ENCODE peak calls at places on chromosomes 11 and 22, in six cellular contexts. I is CD8-positive, alpha-beta T cell; A is upper lobe of right lung; R is fibroblast of mammary gland; L is Peyer's patch; D is astrocyte of the cerebellum. V is an unnamed sample.

GRCh38 chr11:114291847-114292680 is 4.1 kb upstream of the NNMT start:
- DNase-seq in R (peak; percentile 84), D (peak; percentile 89), A (no peak), I (no peak), L (no peak), V (no peak)

GRCh38 chr11:80587906-80588305 is 1147.1 kb upstream of the TENM4 start:
- DNase-seq in R (no peak), D (no peak), L (no peak), I (no peak), A (no peak), V (no peak)

GRCh38 chr11:110337570-110338193 is 41.3 kb upstream of the RDX start:
- DNase-seq in R (peak; percentile 12), D (no peak), A (no peak), I (no peak), L (no peak), V (no peak)

GRCh38 chr11:89667001-89667400 is 43.1 kb upstream of the TRIM77 start:
- DNase-seq in I (no peak), R (no peak), L (no peak), A (no peak), D (no peak), V (no peak)

GRCh38 chr11:64164392-64165312 is 1.3 kb downstream of the MACROD1 start:
- DNase-seq in L (no peak), D (no peak), A (peak; percentile 75), R (no peak), I (no peak), V (no peak)

GRCh38 chr11:2980168-2980840 is 11.8 kb downstream of the NAP1L4 start:
- DNase-seq in R (no peak), L (no peak), D (no peak), A (no peak), I (no peak), V (no peak)

GRCh38 chr11:45974806-45975205 is 52.4 kb downstream of the LARGE2 start:
- DNase-seq in L (no peak), I (no peak), D (no peak), A (no peak), R (peak; percentile 82), V (no peak)

GRCh38 chr11:115699733-115700132 is 195.5 kb upstream of the CADM1 start:
- DNase-seq in R (no peak), L (no peak), D (peak; percentile 99), I (no peak), A (no peak), V (no peak)

GRCh38 chr22:31474743-31475142 is 14.9 kb downstream of the EIF4ENIF1 start:
- DNase-seq in R (peak; percentile 65), D (peak; percentile 20), I (no peak), A (no peak), L (no peak), V (no peak)

GRCh38 chr11:35623708-35624168 is 5.5 kb downstream of the FJX1 start:
- DNase-seq in D (peak; percentile 49), L (no peak), I (no peak), A (no peak), R (peak; percentile 90), V (no peak)

GRCh38 chr22:47165338-47165931 is 403.0 kb downstream of the TBC1D22A start:
- DNase-seq in I (no peak), L (peak; percentile 36), D (no peak), A (peak; percentile 56), R (no peak), V (no peak)

GRCh38 chr11:74169736-74170458 is 905 bp downstream of the C2CD3 start:
- DNase-seq in I (no peak), L (no peak), R (no peak), D (no peak), A (no peak), V (no peak)

GRCh38 chr11:122578168-122578825 is 77.2 kb upstream of the UBASH3B start:
- DNase-seq in D (no peak), L (no peak), R (peak; percentile 10), I (no peak), A (no peak), V (no peak)

GRCh38 chr22:27386186-27386585 is 415.4 kb downstream of the MN1 start:
- DNase-seq in L (no peak), A (no peak), I (no peak), D (no peak), R (no peak), V (no peak)

GRCh38 chr11:108592591-108593213 is 866 bp downstream of the EXPH5 start:
- DNase-seq in L (peak; percentile 55), A (peak; percentile 80), R (no peak), D (no peak), I (peak; percentile 8), V (peak; percentile 28)

GRCh38 chr11:69841859-69842698 is 22.9 kb upstream of the FGF3 start:
- DNase-seq in R (peak; percentile 16), I (no peak), L (peak; percentile 57), D (no peak), A (no peak), V (no peak)
- TF ChIP-seq CTCF in R (peak; percentile 42), I (no peak), L (peak; percentile 26), D (peak; percentile 39), A (peak; percentile 35), V (no peak)

DNA sequence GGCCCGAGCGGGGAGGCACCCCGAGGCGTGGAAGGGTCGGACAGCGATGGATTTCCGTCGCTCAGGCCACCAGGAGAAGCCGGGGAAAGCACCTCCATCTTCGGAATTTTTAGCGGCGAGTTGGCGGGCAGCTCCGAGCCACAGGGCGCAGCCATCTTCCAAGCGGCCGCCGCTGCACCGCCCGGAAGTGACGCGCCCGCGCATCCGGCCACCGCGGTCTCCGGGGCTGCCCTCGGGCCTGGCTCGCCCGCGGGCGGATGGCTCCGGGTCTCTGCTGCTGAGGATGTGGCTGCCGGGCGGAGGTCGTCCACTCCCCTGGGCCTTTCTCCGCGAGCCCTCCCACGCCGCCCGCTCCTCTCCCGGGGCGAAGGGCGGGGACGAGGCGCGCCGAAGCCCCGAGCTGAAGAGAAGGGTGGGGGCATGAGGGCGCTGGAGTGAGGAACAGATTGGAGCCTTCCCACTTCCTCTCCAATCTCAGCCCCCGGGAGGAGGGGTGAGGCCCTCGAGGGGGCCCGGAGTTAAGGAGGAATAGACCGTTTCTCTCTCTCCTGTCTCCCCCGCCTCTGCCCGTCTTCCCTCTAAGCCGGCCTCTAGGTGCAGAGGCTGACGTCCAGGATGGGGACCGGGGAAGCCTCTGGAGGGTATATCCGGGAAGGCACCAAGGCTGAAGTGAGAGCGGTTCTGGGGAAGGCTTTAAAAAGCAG is at the start of gene MSANTD2:
- DNase-seq in A (peak; percentile 93), I (peak; percentile 78), D (peak; percentile 53), L (peak; percentile 92), R (peak; percentile 63), V (peak; percentile 85)
- TF ChIP-seq CTCF in A (no peak), I (no peak), D (peak; percentile 1), L (no peak), R (no peak), V (no peak)

GRCh38 chr22:35322893-35323292 is 23.2 kb downstream of the TOM1 start:
- DNase-seq in A (no peak), L (no peak), R (no peak), D (no peak), I (no peak), V (no peak)
- TF ChIP-seq CTCF in A (no peak), L (no peak), R (no peak), D (no peak), I (no peak), V (no peak)

DNA sequence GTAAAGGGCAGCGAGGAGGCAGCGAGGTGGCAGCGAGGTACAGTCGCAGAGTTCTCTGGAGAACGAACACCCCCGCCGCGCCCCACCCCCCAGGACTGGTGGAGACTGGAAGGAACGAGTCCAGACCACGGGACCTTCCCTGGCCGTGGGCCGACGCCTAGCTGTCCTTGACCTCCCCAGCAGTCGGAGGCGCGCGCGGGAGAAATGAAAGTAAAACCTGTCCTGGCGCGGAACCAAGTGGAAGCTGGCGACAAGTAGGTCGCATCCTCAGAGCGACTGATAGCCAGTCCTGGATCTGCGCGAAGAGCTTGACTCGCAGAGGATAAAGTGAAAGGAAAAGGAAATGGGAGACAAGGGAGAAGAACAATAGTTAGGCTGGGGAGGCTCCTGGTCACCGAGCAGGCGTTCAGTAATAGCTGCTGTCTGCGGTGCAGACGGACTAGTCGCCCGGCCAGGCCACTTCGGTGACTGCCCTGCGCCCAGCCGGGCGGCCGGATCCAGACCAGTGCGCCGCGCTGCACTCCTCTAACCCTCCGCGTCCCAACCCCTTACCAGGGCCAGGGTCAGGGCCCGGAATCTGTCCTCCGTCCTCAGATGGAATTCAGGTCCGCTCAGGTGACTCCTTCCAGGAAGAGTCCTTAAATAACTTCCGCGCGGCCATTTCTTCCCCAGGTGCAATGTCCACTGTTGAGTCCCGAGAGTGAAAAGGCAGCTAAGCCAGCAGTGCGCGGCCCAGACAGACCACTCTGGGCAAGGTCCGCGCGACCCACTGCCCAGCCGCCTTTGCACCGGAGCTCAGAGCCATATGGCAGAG is 1.9 kb upstream of the ADM start:
- DNase-seq in D (no peak), R (peak; percentile 67), I (peak; percentile 64), L (peak; percentile 95), A (peak; percentile 96), V (peak; percentile 59)
- TF ChIP-seq CTCF in D (no peak), R (no peak), I (no peak), L (no peak), A (no peak), V (no peak)

DNA sequence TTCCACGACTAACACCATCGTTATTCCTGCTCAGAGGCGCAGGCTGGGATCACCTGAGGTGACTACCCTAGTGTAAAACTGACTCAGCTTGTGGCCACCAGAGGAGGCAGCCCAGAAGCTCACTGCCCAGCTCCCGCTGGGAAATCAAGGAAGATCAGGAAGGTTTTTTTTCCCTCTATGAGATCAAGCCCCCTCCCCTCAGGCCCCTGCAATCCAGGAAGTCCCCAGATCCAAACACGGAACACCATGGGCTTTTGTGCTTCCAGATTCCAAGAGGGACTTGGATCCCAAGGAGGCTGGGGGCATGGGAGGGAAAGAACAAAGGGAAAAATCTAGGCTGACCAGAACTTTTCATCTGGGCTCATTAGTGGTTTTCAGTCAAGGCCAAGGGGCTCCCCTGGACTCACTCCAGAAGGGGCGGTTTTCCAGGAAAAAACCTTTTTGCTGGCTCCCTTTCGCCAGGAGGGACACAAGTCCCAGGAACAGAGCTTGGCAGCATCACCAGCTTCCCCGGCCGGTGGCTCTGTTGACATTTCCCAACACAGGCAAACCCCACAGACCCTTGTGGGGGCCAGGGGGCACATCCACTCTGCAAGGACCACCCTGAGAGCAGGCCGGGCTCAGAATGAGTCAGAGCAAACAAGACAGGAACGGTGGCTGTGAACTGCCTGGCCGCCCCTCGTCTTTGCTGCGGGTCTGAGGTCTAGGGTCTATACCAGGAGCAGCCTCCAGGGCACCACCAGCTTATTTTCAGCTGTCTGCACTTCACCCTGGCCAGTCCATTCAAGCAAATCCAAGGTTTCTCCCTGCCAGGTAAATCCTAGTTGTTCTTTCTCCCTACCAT is 36.8 kb downstream of the MYH9 start:
- DNase-seq in D (peak; percentile 89), R (peak; percentile 92), L (no peak), A (no peak), I (no peak), V (no peak)
- TF ChIP-seq CTCF in D (peak; percentile 9), R (peak; percentile 25), L (no peak), A (no peak), I (no peak), V (no peak)

GRCh38 chr11:833849-834311 is 1.1 kb downstream of the CD151 start:
- DNase-seq in R (no peak), L (no peak), D (no peak), I (no peak), A (no peak), V (no peak)
- TF ChIP-seq CTCF in R (no peak), L (no peak), D (no peak), I (no peak), A (no peak), V (no peak)